ENCODE peak calls at places on chromosomes 5 and 9, in nine cellular contexts. One of them, this sample, is unnamed.
A peak's percentile ranks its signal among the peaks of the same experiment; 100 is the strongest.

GRCh38 chr5:173327948-173328895 is at the start of gene STC2:
- DNase-seq in NCI-H748 treated with DMSO at 0.1 percent for 48 hours: peak; percentile 93
- DNase-seq in posterior cingulate gyrus: peak; percentile 30
- DNase-seq in RWPE1: peak; percentile 96
- DNase-seq in T-helper 9 cell: no peak
- DNase-seq in AML-193: no peak
- DNase-seq in activated CD8-positive, alpha-beta T cell treated with anti-CD3 and anti-CD28 coated beads, Interleukin-2, amount 10 ng/mL, durations not matched to agents 7 days and 5 days: peak; percentile 75
- DNase-seq in activated CD4-positive, alpha-beta T cell treated with anti-CD3 and anti-CD28 coated beads, Interleukin-2, amount 50 U/mL, for 1 hour: no peak
- DNase-seq in PC-3: peak; percentile 98
- DNase-seq in this sample: no peak

GRCh38 chr5:147075187-147075586 is 159.6 kb upstream of the STK32A start:
- DNase-seq in RWPE1: no peak
- DNase-seq in activated CD8-positive, alpha-beta T cell treated with anti-CD3 and anti-CD28 coated beads, Interleukin-2, amount 10 ng/mL, durations not matched to agents 7 days and 5 days: no peak
- DNase-seq in activated CD4-positive, alpha-beta T cell treated with anti-CD3 and anti-CD28 coated beads, Interleukin-2, amount 50 U/mL, for 1 hour: no peak
- DNase-seq in NCI-H748 treated with DMSO at 0.1 percent for 48 hours: no peak
- DNase-seq in T-helper 9 cell: no peak
- DNase-seq in PC-3: no peak
- DNase-seq in AML-193: no peak
- DNase-seq in posterior cingulate gyrus: no peak
- DNase-seq in this sample: no peak

GRCh38 chr9:89781838-89782237 is 177.0 kb downstream of the GADD45G start:
- DNase-seq in NCI-H748 treated with DMSO at 0.1 percent for 48 hours: no peak
- DNase-seq in RWPE1: no peak
- DNase-seq in posterior cingulate gyrus: no peak
- DNase-seq in activated CD8-positive, alpha-beta T cell treated with anti-CD3 and anti-CD28 coated beads, Interleukin-2, amount 10 ng/mL, durations not matched to agents 7 days and 5 days: no peak
- DNase-seq in activated CD4-positive, alpha-beta T cell treated with anti-CD3 and anti-CD28 coated beads, Interleukin-2, amount 50 U/mL, for 1 hour: no peak
- DNase-seq in T-helper 9 cell: no peak
- DNase-seq in PC-3: no peak
- DNase-seq in AML-193: peak; percentile 43
- DNase-seq in this sample: no peak

GRCh38 chr9:137199411-137200121 is 975 bp downstream of the TPRN start:
- DNase-seq in AML-193: no peak
- DNase-seq in posterior cingulate gyrus: no peak
- DNase-seq in activated CD8-positive, alpha-beta T cell treated with anti-CD3 and anti-CD28 coated beads, Interleukin-2, amount 10 ng/mL, durations not matched to agents 7 days and 5 days: no peak
- DNase-seq in activated CD4-positive, alpha-beta T cell treated with anti-CD3 and anti-CD28 coated beads, Interleukin-2, amount 50 U/mL, for 1 hour: no peak
- DNase-seq in PC-3: no peak
- DNase-seq in T-helper 9 cell: no peak
- DNase-seq in NCI-H748 treated with DMSO at 0.1 percent for 48 hours: no peak
- DNase-seq in RWPE1: no peak
- DNase-seq in this sample: no peak

GRCh38 chr5:133611357-133612020 is 852 bp downstream of the FSTL4 start:
- DNase-seq in NCI-H748 treated with DMSO at 0.1 percent for 48 hours: no peak
- DNase-seq in RWPE1: no peak
- DNase-seq in AML-193: no peak
- DNase-seq in T-helper 9 cell: no peak
- DNase-seq in PC-3: no peak
- DNase-seq in activated CD8-positive, alpha-beta T cell treated with anti-CD3 and anti-CD28 coated beads, Interleukin-2, amount 10 ng/mL, durations not matched to agents 7 days and 5 days: no peak
- DNase-seq in activated CD4-positive, alpha-beta T cell treated with anti-CD3 and anti-CD28 coated beads, Interleukin-2, amount 50 U/mL, for 1 hour: no peak
- DNase-seq in posterior cingulate gyrus: no peak
- DNase-seq in this sample: no peak

GRCh38 chr9:130869250-130869649 is 27.4 kb downstream of the QRFP start:
- DNase-seq in T-helper 9 cell: no peak
- DNase-seq in NCI-H748 treated with DMSO at 0.1 percent for 48 hours: no peak
- DNase-seq in AML-193: no peak
- DNase-seq in activated CD4-positive, alpha-beta T cell treated with anti-CD3 and anti-CD28 coated beads, Interleukin-2, amount 50 U/mL, for 1 hour: no peak
- DNase-seq in activated CD8-positive, alpha-beta T cell treated with anti-CD3 and anti-CD28 coated beads, Interleukin-2, amount 10 ng/mL, durations not matched to agents 7 days and 5 days: no peak
- DNase-seq in PC-3: no peak
- DNase-seq in posterior cingulate gyrus: no peak
- DNase-seq in RWPE1: no peak
- DNase-seq in this sample: no peak

GRCh38 chr9:133143639-133144141 is 20.0 kb downstream of the GBGT1 start:
- DNase-seq in activated CD8-positive, alpha-beta T cell treated with anti-CD3 and anti-CD28 coated beads, Interleukin-2, amount 10 ng/mL, durations not matched to agents 7 days and 5 days: no peak
- DNase-seq in posterior cingulate gyrus: no peak
- DNase-seq in activated CD4-positive, alpha-beta T cell treated with anti-CD3 and anti-CD28 coated beads, Interleukin-2, amount 50 U/mL, for 1 hour: no peak
- DNase-seq in PC-3: no peak
- DNase-seq in RWPE1: no peak
- DNase-seq in NCI-H748 treated with DMSO at 0.1 percent for 48 hours: no peak
- DNase-seq in T-helper 9 cell: no peak
- DNase-seq in AML-193: no peak
- DNase-seq in this sample: no peak

GRCh38 chr9:130860458-130861316 is 25.6 kb downstream of the ABL1 start:
- DNase-seq in NCI-H748 treated with DMSO at 0.1 percent for 48 hours: no peak
- DNase-seq in PC-3: no peak
- DNase-seq in activated CD4-positive, alpha-beta T cell treated with anti-CD3 and anti-CD28 coated beads, Interleukin-2, amount 50 U/mL, for 1 hour: no peak
- DNase-seq in posterior cingulate gyrus: peak; percentile 64
- DNase-seq in activated CD8-positive, alpha-beta T cell treated with anti-CD3 and anti-CD28 coated beads, Interleukin-2, amount 10 ng/mL, durations not matched to agents 7 days and 5 days: no peak
- DNase-seq in AML-193: no peak
- DNase-seq in T-helper 9 cell: no peak
- DNase-seq in RWPE1: peak; percentile 84
- DNase-seq in this sample: no peak

GRCh38 chr5:88660947-88661869 is 221.8 kb downstream of the MEF2C start:
- DNase-seq in T-helper 9 cell: no peak
- DNase-seq in activated CD8-positive, alpha-beta T cell treated with anti-CD3 and anti-CD28 coated beads, Interleukin-2, amount 10 ng/mL, durations not matched to agents 7 days and 5 days: peak; percentile 45
- DNase-seq in posterior cingulate gyrus: peak; percentile 99
- DNase-seq in RWPE1: peak; percentile 90
- DNase-seq in AML-193: no peak
- DNase-seq in PC-3: peak; percentile 96
- DNase-seq in activated CD4-positive, alpha-beta T cell treated with anti-CD3 and anti-CD28 coated beads, Interleukin-2, amount 50 U/mL, for 1 hour: no peak
- DNase-seq in NCI-H748 treated with DMSO at 0.1 percent for 48 hours: peak; percentile 97
- DNase-seq in this sample: no peak

GRCh38 chr5:151222769-151223446 is 984 bp downstream of the CCDC69 start:
- DNase-seq in T-helper 9 cell: peak; percentile 34
- DNase-seq in activated CD4-positive, alpha-beta T cell treated with anti-CD3 and anti-CD28 coated beads, Interleukin-2, amount 50 U/mL, for 1 hour: peak; percentile 43
- DNase-seq in posterior cingulate gyrus: no peak
- DNase-seq in NCI-H748 treated with DMSO at 0.1 percent for 48 hours: no peak
- DNase-seq in RWPE1: no peak
- DNase-seq in AML-193: no peak
- DNase-seq in PC-3: peak; percentile 25
- DNase-seq in activated CD8-positive, alpha-beta T cell treated with anti-CD3 and anti-CD28 coated beads, Interleukin-2, amount 10 ng/mL, durations not matched to agents 7 days and 5 days: peak; percentile 74
- DNase-seq in this sample: no peak

GRCh38 chr9:137865581-137866145 is 11.9 kb upstream of the CACNA1B start:
- DNase-seq in posterior cingulate gyrus: no peak
- DNase-seq in RWPE1: no peak
- DNase-seq in activated CD8-positive, alpha-beta T cell treated with anti-CD3 and anti-CD28 coated beads, Interleukin-2, amount 10 ng/mL, durations not matched to agents 7 days and 5 days: no peak
- DNase-seq in activated CD4-positive, alpha-beta T cell treated with anti-CD3 and anti-CD28 coated beads, Interleukin-2, amount 50 U/mL, for 1 hour: no peak
- DNase-seq in AML-193: no peak
- DNase-seq in NCI-H748 treated with DMSO at 0.1 percent for 48 hours: no peak
- DNase-seq in PC-3: no peak
- DNase-seq in T-helper 9 cell: no peak
- DNase-seq in this sample: no peak

GRCh38 chr9:127316586-127317383 is 52.2 kb downstream of the GARNL3 start:
- DNase-seq in posterior cingulate gyrus: no peak
- DNase-seq in AML-193: no peak
- DNase-seq in NCI-H748 treated with DMSO at 0.1 percent for 48 hours: no peak
- DNase-seq in PC-3: peak; percentile 32
- DNase-seq in activated CD4-positive, alpha-beta T cell treated with anti-CD3 and anti-CD28 coated beads, Interleukin-2, amount 50 U/mL, for 1 hour: no peak
- DNase-seq in activated CD8-positive, alpha-beta T cell treated with anti-CD3 and anti-CD28 coated beads, Interleukin-2, amount 10 ng/mL, durations not matched to agents 7 days and 5 days: no peak
- DNase-seq in RWPE1: no peak
- DNase-seq in T-helper 9 cell: no peak
- DNase-seq in this sample: no peak

GRCh38 chr9:122329592-122329991 is 41.2 kb upstream of the PTGS1 start:
- DNase-seq in activated CD8-positive, alpha-beta T cell treated with anti-CD3 and anti-CD28 coated beads, Interleukin-2, amount 10 ng/mL, durations not matched to agents 7 days and 5 days: no peak
- DNase-seq in activated CD4-positive, alpha-beta T cell treated with anti-CD3 and anti-CD28 coated beads, Interleukin-2, amount 50 U/mL, for 1 hour: no peak
- DNase-seq in posterior cingulate gyrus: no peak
- DNase-seq in PC-3: no peak
- DNase-seq in RWPE1: no peak
- DNase-seq in AML-193: no peak
- DNase-seq in NCI-H748 treated with DMSO at 0.1 percent for 48 hours: no peak
- DNase-seq in T-helper 9 cell: no peak
- DNase-seq in this sample: no peak

GRCh38 chr5:177189965-177190364 is 56.4 kb downstream of the NSD1 start:
- DNase-seq in posterior cingulate gyrus: no peak
- DNase-seq in NCI-H748 treated with DMSO at 0.1 percent for 48 hours: no peak
- DNase-seq in PC-3: no peak
- DNase-seq in AML-193: no peak
- DNase-seq in activated CD8-positive, alpha-beta T cell treated with anti-CD3 and anti-CD28 coated beads, Interleukin-2, amount 10 ng/mL, durations not matched to agents 7 days and 5 days: no peak
- DNase-seq in T-helper 9 cell: no peak
- DNase-seq in RWPE1: no peak
- DNase-seq in activated CD4-positive, alpha-beta T cell treated with anti-CD3 and anti-CD28 coated beads, Interleukin-2, amount 50 U/mL, for 1 hour: no peak
- DNase-seq in this sample: no peak

GRCh38 chr5:66877843-66878242 is 281.6 kb downstream of the MAST4 start:
- DNase-seq in activated CD4-positive, alpha-beta T cell treated with anti-CD3 and anti-CD28 coated beads, Interleukin-2, amount 50 U/mL, for 1 hour: no peak
- DNase-seq in posterior cingulate gyrus: no peak
- DNase-seq in NCI-H748 treated with DMSO at 0.1 percent for 48 hours: no peak
- DNase-seq in T-helper 9 cell: no peak
- DNase-seq in AML-193: no peak
- DNase-seq in activated CD8-positive, alpha-beta T cell treated with anti-CD3 and anti-CD28 coated beads, Interleukin-2, amount 10 ng/mL, durations not matched to agents 7 days and 5 days: no peak
- DNase-seq in RWPE1: peak; percentile 46
- DNase-seq in PC-3: peak; percentile 39
- DNase-seq in this sample: no peak

This sample was measured in T follicular helper cell.